ENCODE peak calls at places on chromosomes 7 and 10, in four cellular contexts. Q is SK-N-SH, N is GM12878, P is K562. J is an unnamed sample.

GRCh38 chr10:103895458-103896186 is 22.4 kb downstream of the STN1 start:
- DNase-seq in Q (no peak), N (no peak), P (no peak), J (no peak)

GRCh38 chr7:82444220-82445049 is 858 bp upstream of the CACNA2D1 start:
- DNase-seq in Q (no peak), N (no peak), P (no peak), J (no peak)

GRCh38 chr10:126914561-126914960 is 9.3 kb downstream of the DOCK1 start:
- DNase-seq in Q (no peak), N (no peak), P (no peak), J (no peak)

GRCh38 chr7:88758355-88759215 is 915 bp upstream of the ZNF804B start:
- DNase-seq in Q (peak), N (no peak), P (no peak), J (no peak)

GRCh38 chr10:127322286-127322685 is 125.9 kb upstream of the INSYN2A start:
- DNase-seq in Q (no peak), N (no peak), P (no peak), J (no peak)

GRCh38 chr7:20839196-20839735 is 52.6 kb upstream of the SP8 start:
- DNase-seq in Q (no peak), N (no peak), P (no peak), J (no peak)

GRCh38 chr7:4755045-4755444 is 20.4 kb upstream of the AP5Z1 start:
- DNase-seq in Q (no peak), N (no peak), P (no peak), J (no peak)

GRCh38 chr10:101829561-101830315 is 11.5 kb upstream of the OGA start:
- DNase-seq in Q (peak), N (no peak), P (peak), J (no peak)

GRCh38 chr10:114045071-114045737 is 1.5 kb downstream of the ADRB1 start:
- DNase-seq in Q (peak), N (no peak), P (no peak), J (no peak)

GRCh38 chr10:102342462-102342861 is 53.0 kb upstream of the NFKB2 start:
- DNase-seq in Q (no peak), N (no peak), P (no peak), J (no peak)

GRCh38 chr7:114082934-114083647 is 164.3 kb upstream of the PPP1R3A start:
- DNase-seq in Q (peak), N (no peak), P (no peak), J (no peak)

GRCh38 chr7:114083714-114084113 is 164.9 kb upstream of the PPP1R3A start:
- DNase-seq in Q (peak), N (no peak), P (no peak), J (no peak)

GRCh38 chr7:114085592-114086490 is 167.0 kb upstream of the PPP1R3A start:
- DNase-seq in Q (peak), N (no peak), P (no peak), J (no peak)

GRCh38 chr7:114085313-114085591 is 166.4 kb upstream of the PPP1R3A start:
- DNase-seq in Q (peak), N (no peak), P (no peak), J (no peak)

DNA sequence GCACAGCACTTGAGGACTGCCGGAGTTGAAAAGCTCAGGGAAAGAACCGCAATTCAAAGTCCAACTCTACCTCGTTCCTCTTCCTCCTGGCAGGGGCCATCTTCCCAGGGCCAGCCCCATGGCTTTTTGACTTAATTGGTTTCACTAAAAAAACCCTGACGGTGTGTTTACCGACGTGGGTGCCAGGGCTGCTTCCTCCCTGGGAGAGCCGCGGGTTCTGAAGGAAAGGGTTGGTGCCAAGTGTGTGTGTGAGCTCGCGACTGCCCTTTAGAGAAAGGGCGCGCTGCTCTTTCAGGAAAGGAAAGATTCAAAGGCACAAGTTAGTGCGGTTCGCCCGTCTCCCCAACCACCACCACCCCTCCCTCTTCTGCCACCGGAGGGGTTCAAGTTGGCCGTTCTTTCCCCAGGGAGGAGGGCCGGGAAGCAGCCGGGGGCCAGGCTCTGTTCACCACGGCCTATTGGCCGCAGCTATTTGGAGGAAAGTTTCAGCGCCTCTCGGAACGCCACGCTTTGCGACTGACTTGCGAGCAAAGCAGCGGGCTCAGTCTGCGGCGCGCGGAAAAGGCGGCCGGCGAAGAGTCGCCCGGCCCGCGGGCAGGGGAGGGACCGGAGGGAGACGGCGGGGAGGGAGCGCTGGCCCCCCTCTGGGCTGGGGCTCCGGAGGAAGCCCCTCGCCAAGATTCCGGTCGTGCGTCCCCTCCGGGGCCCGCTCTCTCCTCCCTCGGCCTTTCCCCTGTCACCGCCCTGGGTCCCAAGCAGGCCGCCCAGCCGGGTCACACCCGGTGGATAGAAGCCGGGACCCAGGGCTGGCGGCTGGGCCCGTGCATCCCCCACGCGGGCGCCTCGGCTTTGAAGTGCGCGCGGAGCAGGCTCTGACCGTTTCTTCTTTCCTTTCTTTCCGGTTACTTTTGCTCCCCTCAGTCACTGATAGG is 165.8 kb upstream of the PPP1R3A start:
- DNase-seq in Q (peak), N (no peak), P (no peak), J (no peak)
- TF ChIP-seq NFIC in Q (no peak), N (no peak), P (no peak), J (no peak)

DNA sequence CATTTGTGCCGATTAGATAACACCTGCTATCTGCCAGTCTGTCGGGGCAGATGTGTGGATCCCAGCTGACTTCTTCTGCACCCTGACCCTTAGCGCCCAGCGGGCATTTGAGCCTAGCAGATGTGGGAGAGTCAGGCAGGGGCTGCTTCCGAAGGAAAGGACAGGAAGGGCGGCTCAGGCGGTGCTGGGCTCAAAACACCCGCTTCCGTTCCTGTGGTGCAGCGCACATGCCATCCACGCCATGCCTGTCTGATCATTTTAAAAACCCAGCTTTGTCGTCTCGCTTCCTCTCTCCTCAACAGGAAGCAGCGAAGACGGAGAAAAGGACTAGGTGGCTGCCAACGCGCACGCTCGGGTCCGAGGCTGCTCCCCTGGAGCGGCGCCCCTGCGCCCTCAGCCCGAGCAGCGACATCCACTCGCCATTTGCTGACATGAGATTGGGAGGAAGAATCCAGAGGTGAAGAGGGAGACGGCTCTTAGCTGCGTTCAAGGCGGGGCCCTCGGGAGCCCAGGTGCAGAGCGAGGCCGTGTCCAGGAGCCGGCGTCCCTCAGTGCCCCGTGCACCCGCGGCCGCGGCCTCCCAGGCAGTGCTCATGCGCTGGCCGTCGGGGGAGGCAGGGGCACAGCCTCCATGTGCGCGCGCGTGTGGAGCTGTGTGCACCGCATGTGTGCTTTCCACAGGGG is 5.9 kb upstream of the BHLHA15 start:
- DNase-seq in Q (no peak), N (no peak), P (no peak), J (no peak)
- TF ChIP-seq NFIC in Q (no peak), N (no peak), P (no peak), J (no peak)

GRCh38 chr7:131110294-131111080 is 217.2 kb upstream of the MKLN1 start:
- DNase-seq in Q (no peak), N (no peak), P (no peak), J (no peak)

GRCh38 chr7:131108212-131108980 is 219.3 kb upstream of the MKLN1 start:
- DNase-seq in Q (no peak), N (no peak), P (no peak), J (no peak)

GRCh38 chr7:131109011-131109756 is 218.5 kb upstream of the MKLN1 start:
- DNase-seq in Q (no peak), N (no peak), P (peak), J (no peak)

GRCh38 chr7:131111081-131111576 is 216.5 kb upstream of the MKLN1 start:
- DNase-seq in Q (peak), N (no peak), P (no peak), J (no peak)

GRCh38 chr7:131109757-131110293 is 217.9 kb upstream of the MKLN1 start:
- DNase-seq in Q (peak), N (no peak), P (peak), J (peak)
- TF ChIP-seq NFIC in Q (peak), N (no peak), P (no peak), J (no peak)

GRCh38 chr10:92242910-92243671 is 47.8 kb downstream of the CPEB3 start:
- DNase-seq in Q (peak), N (no peak), P (peak), J (peak)
- TF ChIP-seq NFIC in Q (no peak), N (no peak), P (no peak), J (no peak)

GRCh38 chr10:18340496-18341051 is 200.3 kb downstream of the CACNB2 start:
- DNase-seq in Q (no peak), N (no peak), P (no peak), J (no peak)
- TF ChIP-seq NFIC in Q (no peak), N (no peak), P (no peak), J (no peak)